ENCODE peak calls at places on chromosomes 5 and 9, in seven cellular contexts. F, S, T, E, J, D and G are unnamed samples.

GRCh38 chr5:73158313-73158712 is 14.7 kb upstream of the TMEM174 start:
- DNase-seq in F (no peak), S (no peak), T (no peak), E (no peak), J (no peak), D (no peak), G (no peak)

GRCh38 chr9:4117835-4118610 is 181.8 kb downstream of the GLIS3 start:
- DNase-seq in F (peak), S (peak), T (no peak), E (no peak), J (peak), D (no peak), G (no peak)

GRCh38 chr5:166768536-166768935 is 1522.9 kb upstream of the WWC1 start:
- DNase-seq in F (no peak), S (no peak), T (no peak), E (no peak), J (no peak), D (no peak), G (no peak)

GRCh38 chr5:151740958-151741373 is 17.5 kb downstream of the ATOX1 start:
- DNase-seq in F (no peak), S (no peak), T (peak), E (no peak), J (no peak), D (no peak), G (no peak)

GRCh38 chr9:5843450-5844249 is 10.7 kb upstream of the ERMP1 start:
- DNase-seq in F (no peak), S (no peak), T (peak), E (no peak), J (peak), D (no peak), G (peak)

GRCh38 chr9:137462396-137463193 is 3.5 kb upstream of the NSMF start:
- DNase-seq in F (no peak), S (no peak), T (no peak), E (no peak), J (no peak), D (no peak), G (no peak)

GRCh38 chr5:168612996-168613395 is 33.8 kb upstream of the PANK3 start:
- DNase-seq in F (no peak), S (no peak), T (no peak), E (no peak), J (no peak), D (no peak), G (no peak)

GRCh38 chr9:108041551-108041950 is 552.0 kb upstream of the KLF4 start:
- DNase-seq in F (no peak), S (no peak), T (no peak), E (no peak), J (no peak), D (no peak), G (no peak)

DNA sequence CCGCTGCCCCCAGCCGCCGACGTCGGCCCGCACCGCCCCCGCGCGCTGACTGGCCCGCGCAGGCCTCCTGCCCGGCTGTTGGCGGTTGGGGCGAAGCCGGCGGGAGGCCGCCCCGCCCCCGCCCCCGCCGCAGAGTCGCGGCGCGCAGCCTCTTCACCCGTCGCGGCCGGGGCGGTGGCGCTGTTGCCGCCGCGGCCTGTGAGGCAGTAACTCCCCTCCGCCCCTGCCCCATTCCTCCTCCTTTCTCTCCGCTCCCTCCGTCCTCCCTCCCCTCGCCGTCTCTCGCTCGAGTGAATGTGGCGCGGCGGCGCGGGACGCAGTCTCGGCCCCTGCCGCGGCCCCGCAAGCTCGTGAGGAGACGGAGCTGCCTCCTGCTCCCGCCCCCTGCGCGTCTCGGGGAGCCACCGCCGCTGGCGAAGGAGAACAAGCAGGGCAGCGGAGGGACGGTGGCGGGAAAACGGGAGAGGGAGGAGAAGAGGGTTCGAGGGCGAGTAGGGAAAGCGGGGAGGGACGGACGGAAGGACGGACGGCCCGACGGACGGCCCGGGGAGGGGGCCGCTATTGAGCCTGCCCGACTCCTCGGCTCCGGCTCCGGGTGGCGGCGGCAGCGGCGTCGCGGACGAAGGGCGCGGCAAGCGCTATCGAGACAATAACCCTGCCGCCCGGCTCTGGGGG is 637 bp upstream of the ERBIN start:
- DNase-seq in F (no peak), S (peak), T (peak), E (peak), J (peak), D (no peak), G (no peak)
- TF ChIP-seq POLR2AphosphoS5 in F (peak), S (peak), T (peak), E (peak), J (peak), D (peak), G (peak)

DNA sequence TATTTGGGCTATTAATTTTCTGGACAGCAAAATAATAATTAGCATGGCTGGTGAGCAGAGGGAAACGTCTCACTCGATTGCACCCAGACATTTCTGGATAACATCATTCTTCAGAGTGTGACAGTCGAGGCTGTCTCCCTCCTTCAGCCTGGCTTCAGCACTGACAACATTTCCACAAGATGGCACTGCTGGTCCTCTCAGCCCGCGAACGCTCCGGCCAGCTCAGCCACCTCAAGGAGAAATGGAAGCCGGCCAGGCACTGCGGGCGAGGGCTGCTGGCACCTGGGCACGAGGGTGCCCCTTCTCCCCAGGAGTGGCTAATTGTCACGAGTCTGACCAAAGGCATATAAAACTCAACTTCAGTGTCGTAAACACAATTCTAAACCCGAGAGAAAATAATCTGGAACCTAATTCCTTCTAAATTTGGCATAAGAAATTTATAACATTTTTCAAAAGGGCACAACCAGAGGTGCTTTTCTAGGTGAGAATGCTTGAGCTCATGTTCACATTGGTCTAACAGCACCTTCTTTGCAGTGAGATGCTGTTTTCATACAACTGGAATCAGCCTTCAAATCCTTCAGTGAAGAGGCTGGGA is 65.9 kb downstream of the DAP start:
- DNase-seq in F (no peak), S (peak), T (peak), E (no peak), J (peak), D (no peak), G (no peak)
- H3K9ac ChIP-seq in F (no peak), S (no peak), T (no peak), E (no peak), J (no peak), D (no peak), G (no peak)

DNA sequence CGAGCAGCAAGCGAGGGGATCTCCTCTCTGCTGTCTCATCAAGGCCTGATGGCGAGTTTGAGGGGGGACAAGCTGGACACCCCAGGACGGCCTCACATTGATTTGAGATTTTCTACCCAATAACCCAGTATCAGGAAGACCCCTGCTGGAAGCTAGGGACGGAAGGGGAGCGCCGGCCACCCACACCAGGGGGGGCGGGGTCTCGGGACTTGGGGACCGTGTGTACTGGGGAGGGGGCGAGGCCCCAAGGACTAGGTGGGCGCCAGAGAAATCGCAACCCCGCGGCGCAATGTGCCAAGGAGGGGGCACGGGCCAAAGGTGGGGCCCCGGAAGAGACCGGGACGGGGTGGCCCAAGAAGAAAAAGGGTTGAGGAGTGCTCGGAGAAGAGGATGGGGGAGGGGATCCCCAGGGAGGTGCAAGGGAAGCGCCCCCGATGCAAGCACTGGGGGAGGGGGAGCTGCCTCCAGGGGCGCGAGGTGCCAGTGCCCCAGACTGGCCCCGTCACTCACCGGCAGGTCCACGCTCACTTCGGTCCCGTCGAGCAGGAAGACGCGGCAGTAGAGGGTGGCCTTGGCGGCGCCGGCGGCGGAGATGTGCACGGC is 1.1 kb downstream of the EPB41L4B start:
- DNase-seq in F (no peak), S (no peak), T (no peak), E (no peak), J (no peak), D (no peak), G (no peak)
- TF ChIP-seq EZH2 in F (no peak), S (no peak), T (peak), E (no peak), J (no peak), D (no peak), G (no peak)

GRCh38 chr9:95083086-95083768 is 234.3 kb downstream of the FANCC start:
- DNase-seq in F (no peak), S (no peak), T (no peak), E (no peak), J (no peak), D (no peak), G (no peak)
- TF ChIP-seq POLR2AphosphoS5 in F (no peak), S (no peak), T (no peak), E (no peak), J (no peak), D (no peak), G (no peak)

DNA sequence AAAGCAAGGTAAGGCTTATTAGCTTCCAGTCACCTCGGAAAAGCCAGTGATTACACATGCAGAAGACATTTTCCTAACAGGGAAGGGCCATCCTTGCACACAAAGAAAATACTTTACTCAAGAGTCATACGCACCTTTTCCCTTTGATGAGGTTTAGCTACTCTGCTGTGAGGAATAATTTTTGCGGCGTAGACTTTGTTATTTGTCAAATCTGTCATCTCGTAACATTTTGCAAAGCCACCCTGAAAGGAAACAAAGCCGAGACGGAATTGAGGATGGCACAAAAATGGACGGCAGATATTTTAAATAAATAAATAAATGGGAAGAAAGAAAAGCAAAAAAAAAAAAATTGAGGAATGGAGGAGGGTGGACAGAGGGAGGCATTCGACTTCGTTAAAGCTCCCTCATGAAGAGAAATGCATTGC is 1.0 kb downstream of the PLK2 start:
- DNase-seq in F (no peak), S (no peak), T (no peak), E (peak), J (peak), D (no peak), G (no peak)
- H3K9ac ChIP-seq in F (peak), S (no peak), T (peak), E (peak), J (peak), D (no peak), G (no peak)

DNA sequence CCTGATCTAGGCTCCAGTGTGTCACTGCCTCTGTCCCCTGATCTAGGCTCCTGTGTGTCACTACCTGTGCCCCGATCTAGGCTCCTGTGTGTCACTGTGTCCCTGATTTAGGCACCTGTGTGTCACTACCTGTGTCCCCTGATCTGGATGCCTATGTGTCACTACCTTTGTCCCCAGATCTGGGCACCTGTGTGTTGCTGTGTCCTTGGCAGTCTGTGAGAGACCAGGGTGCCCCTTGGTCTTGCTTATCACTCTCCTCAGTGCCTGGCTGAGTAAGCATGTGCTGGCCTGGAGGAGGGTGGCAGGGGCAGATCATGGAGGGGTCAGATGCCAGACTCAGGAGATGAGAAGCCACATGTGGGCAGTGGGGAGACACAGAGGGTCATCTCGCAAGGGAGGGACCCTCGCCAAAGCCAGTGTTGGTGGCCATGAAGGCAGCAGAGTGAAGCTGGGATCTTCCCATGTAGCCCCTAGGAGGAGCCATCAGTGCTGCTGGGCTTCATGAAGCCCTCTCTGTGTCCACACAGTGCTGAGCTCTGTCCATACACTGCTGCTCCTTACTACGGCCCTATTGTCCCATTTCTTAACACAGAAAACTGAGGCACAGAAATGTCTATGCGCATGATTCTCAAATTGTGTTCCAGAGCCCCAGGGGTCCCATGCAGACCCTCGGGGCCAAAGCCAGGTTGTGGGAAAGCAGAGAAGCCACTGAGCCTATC is 15.5 kb downstream of the OLFML2A start:
- DNase-seq in F (no peak), S (no peak), T (no peak), E (no peak), J (no peak), D (no peak), G (no peak)
- TF ChIP-seq EZH2 in F (no peak), S (no peak), T (no peak), E (no peak), J (no peak), D (no peak), G (no peak)

GRCh38 chr9:134131471-134132207 is 4.2 kb upstream of the WDR5 start:
- DNase-seq in F (no peak), S (no peak), T (no peak), E (no peak), J (no peak), D (no peak), G (no peak)

GRCh38 chr9:134127616-134128015 is 8.3 kb upstream of the WDR5 start:
- DNase-seq in F (no peak), S (no peak), T (no peak), E (no peak), J (no peak), D (no peak), G (no peak)

GRCh38 chr9:134128727-134129679 is 6.9 kb upstream of the WDR5 start:
- DNase-seq in F (no peak), S (no peak), T (no peak), E (no peak), J (no peak), D (no peak), G (no peak)

GRCh38 chr9:134132208-134132870 is 3.5 kb upstream of the WDR5 start:
- DNase-seq in F (no peak), S (no peak), T (no peak), E (no peak), J (no peak), D (no peak), G (no peak)

GRCh38 chr9:134130503-134131375 is 5.1 kb upstream of the WDR5 start:
- DNase-seq in F (peak), S (no peak), T (no peak), E (no peak), J (peak), D (no peak), G (no peak)
- TF ChIP-seq POLR2AphosphoS5 in F (peak), S (no peak), T (no peak), E (no peak), J (no peak), D (no peak), G (no peak)

DNA sequence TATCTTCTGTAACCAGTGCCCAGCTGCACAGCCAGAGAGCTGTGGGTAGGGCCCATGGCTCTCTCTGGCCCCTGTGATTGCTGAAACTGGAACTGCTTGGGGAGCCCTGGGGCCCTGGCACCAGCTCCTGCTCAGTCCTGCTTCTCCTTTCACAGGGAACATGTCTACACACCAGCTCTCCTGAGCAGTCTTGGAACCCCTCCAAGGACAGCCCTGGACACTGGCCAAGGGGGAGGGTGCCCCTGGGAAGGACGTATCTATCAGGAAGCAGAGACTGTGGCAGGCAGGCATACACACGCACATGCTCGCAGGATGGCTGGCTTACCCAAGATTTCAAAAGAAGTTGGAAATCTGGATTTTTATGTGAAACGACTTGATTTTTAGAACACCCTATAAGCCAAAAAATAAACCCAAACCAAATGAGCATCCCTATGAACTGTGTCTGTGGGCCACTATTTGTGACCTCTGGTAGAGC is 8.8 kb upstream of the TRAF1 start:
- DNase-seq in F (no peak), S (peak), T (peak), E (no peak), J (no peak), D (no peak), G (no peak)
- H3K9ac ChIP-seq in F (no peak), S (no peak), T (peak), E (no peak), J (no peak), D (peak), G (no peak)

DNA sequence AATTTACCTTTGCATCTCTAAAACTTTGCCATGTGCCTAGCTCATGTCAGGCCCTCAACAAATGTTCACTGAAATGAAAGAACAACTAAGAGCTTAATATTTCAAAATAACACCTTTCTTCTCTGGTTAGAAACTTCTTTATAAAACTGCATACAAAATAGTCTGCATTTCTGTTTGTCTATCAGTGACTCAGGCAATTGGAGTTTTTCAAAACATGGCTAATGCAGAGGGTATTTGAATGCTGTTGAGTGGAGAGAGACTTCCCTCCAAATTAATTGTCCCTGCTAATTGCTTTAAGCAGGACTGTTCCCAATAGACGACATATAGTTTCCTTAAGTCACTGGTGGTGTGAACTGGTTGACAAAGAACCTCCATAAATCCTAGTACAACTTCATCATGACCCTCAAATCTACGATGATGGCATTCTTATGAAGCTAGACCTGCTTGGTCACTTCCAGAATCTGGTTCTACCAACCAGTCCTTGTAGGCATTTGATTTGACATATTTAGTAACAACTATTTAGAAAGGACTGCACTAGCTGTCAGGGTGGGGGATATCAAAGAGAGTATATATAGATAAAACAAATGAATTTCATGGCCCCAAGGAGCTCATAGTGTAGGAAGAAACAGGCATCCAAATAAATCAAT is 84.5 kb downstream of the PRLR start:
- DNase-seq in F (no peak), S (no peak), T (no peak), E (no peak), J (no peak), D (no peak), G (no peak)
- TF ChIP-seq EZH2 in F (no peak), S (no peak), T (no peak), E (no peak), J (no peak), D (no peak), G (no peak)